ENCODE peak calls at places on chromosomes 11 and 22, in ten cellular contexts. I is IMR-90, Q is cardiac fibroblast, R is gastrocnemius medialis, W is Caco-2, B is GM13977, K is cardiac muscle cell, E is AG10803, A is endothelial cell, H is HL-60. G is an unnamed sample.

GRCh38 chr11:61834278-61835004 is 6.3 kb downstream of the FADS2 start:
- DNase-seq in K (peak; percentile 13), R (peak; percentile 49), A (peak; percentile 77), W (no peak), I (peak; percentile 47), H (peak; percentile 10), E (peak; percentile 58), Q (peak; percentile 96), B (peak; percentile 88), G (peak; percentile 69)

GRCh38 chr11:65207918-65208784 is 26.4 kb downstream of the CAPN1 start:
- DNase-seq in W (no peak), K (no peak), Q (no peak), H (no peak), E (no peak), B (no peak), I (no peak), R (no peak), A (no peak), G (no peak)

GRCh38 chr11:2270322-2271076 is at the start of gene ASCL2:
- DNase-seq in H (no peak), R (no peak), Q (peak; percentile 11), B (no peak), A (peak; percentile 4), E (no peak), K (no peak), I (no peak), W (peak; percentile 53), G (peak; percentile 56)

GRCh38 chr22:42299586-42300285 is 29.3 kb upstream of the TCF20 start:
- DNase-seq in I (no peak), B (peak; percentile 55), A (no peak), Q (no peak), W (peak; percentile 59), E (no peak), H (peak; percentile 86), K (peak; percentile 52), R (peak; percentile 19), G (peak; percentile 31)

GRCh38 chr11:123494195-123495050 is 64.4 kb downstream of the GRAMD1B start:
- DNase-seq in K (peak; percentile 39), W (no peak), H (no peak), Q (peak; percentile 11), B (no peak), A (no peak), I (peak; percentile 69), R (no peak), E (peak; percentile 50), G (no peak)

GRCh38 chr11:1012740-1013627 is 23.5 kb downstream of the MUC6 start:
- DNase-seq in R (no peak), K (no peak), I (no peak), E (no peak), B (no peak), Q (no peak), A (no peak), H (no peak), W (no peak), G (no peak)

GRCh38 chr11:120182357-120182756 is 28.5 kb upstream of the OAF start:
- DNase-seq in W (no peak), H (no peak), Q (no peak), A (no peak), R (no peak), K (no peak), B (no peak), I (no peak), E (no peak), G (no peak)

GRCh38 chr22:38125731-38126344 is 15.4 kb upstream of the BAIAP2L2 start:
- DNase-seq in E (no peak), Q (no peak), I (no peak), A (no peak), W (no peak), B (no peak), K (no peak), R (no peak), H (no peak), G (no peak)

GRCh38 chr11:24324211-24324610 is 172.6 kb upstream of the LUZP2 start:
- DNase-seq in A (no peak), H (no peak), W (no peak), B (no peak), E (no peak), Q (peak; percentile 15), R (no peak), I (peak; percentile 75), K (no peak), G (no peak)

GRCh38 chr11:133947298-133947905 is 9.4 kb downstream of the IGSF9B start:
- DNase-seq in I (peak; percentile 23), B (peak; percentile 77), K (peak; percentile 91), H (no peak), A (peak; percentile 81), R (no peak), E (peak; percentile 32), W (peak; percentile 67), Q (peak; percentile 44), G (peak; percentile 72)
- TF ChIP-seq CTCF in I (peak; percentile 44), B (no peak), K (peak; percentile 48), H (no peak), A (no peak), R (peak; percentile 20), E (peak; percentile 42), W (no peak), Q (peak; percentile 23), G (peak; percentile 46)

GRCh38 chr22:50456466-50457234 is 18.2 kb downstream of the SBF1 start:
- DNase-seq in W (peak; percentile 46), K (no peak), H (no peak), Q (no peak), A (no peak), I (no peak), B (peak; percentile 72), E (no peak), R (no peak), G (no peak)
- TF ChIP-seq CTCF in W (peak; percentile 49), K (peak; percentile 11), H (peak; percentile 16), Q (peak; percentile 9), A (no peak), I (peak; percentile 12), B (peak; percentile 43), E (peak; percentile 4), R (no peak), G (no peak)

GRCh38 chr22:18121436-18122253 is 11.0 kb downstream of the TUBA8 start:
- DNase-seq in W (no peak), I (no peak), K (no peak), Q (no peak), A (peak; percentile 15), B (no peak), R (peak; percentile 9), E (no peak), H (no peak), G (no peak)
- TF ChIP-seq CTCF in W (peak; percentile 52), I (no peak), K (peak; percentile 3), Q (peak; percentile 2), A (no peak), B (no peak), R (no peak), E (no peak), H (no peak), G (no peak)

GRCh38 chr11:4626207-4627105 is 10.8 kb upstream of the OR51D1 start:
- DNase-seq in H (peak; percentile 37), B (no peak), W (peak; percentile 83), R (no peak), I (peak; percentile 79), Q (peak; percentile 89), K (peak; percentile 89), A (peak; percentile 83), E (peak; percentile 48), G (peak; percentile 53)
- TF ChIP-seq CTCF in H (peak; percentile 55), B (peak; percentile 65), W (peak; percentile 73), R (peak; percentile 47), I (peak; percentile 82), Q (peak; percentile 63), K (peak; percentile 67), A (peak; percentile 96), E (peak; percentile 57), G (peak; percentile 75)

GRCh38 chr11:60347084-60347797 is 20.2 kb downstream of the MS4A6E start:
- DNase-seq in R (no peak), W (no peak), E (no peak), I (no peak), H (no peak), B (no peak), A (no peak), Q (no peak), K (no peak), G (no peak)

GRCh38 chr11:60345489-60345888 is 18.4 kb downstream of the MS4A6E start:
- DNase-seq in A (peak; percentile 34), B (no peak), W (peak; percentile 33), I (no peak), K (peak; percentile 57), H (no peak), E (no peak), Q (peak; percentile 4), R (no peak), G (no peak)

GRCh38 chr11:60344146-60344545 is 17.1 kb downstream of the MS4A6E start:
- DNase-seq in H (no peak), B (no peak), A (no peak), E (no peak), W (no peak), K (no peak), R (no peak), I (no peak), Q (no peak), G (no peak)

GRCh38 chr11:60349990-60350389 is 22.9 kb downstream of the MS4A6E start:
- DNase-seq in W (no peak), Q (no peak), B (no peak), A (no peak), E (no peak), H (no peak), I (no peak), K (no peak), R (no peak), G (no peak)

DNA sequence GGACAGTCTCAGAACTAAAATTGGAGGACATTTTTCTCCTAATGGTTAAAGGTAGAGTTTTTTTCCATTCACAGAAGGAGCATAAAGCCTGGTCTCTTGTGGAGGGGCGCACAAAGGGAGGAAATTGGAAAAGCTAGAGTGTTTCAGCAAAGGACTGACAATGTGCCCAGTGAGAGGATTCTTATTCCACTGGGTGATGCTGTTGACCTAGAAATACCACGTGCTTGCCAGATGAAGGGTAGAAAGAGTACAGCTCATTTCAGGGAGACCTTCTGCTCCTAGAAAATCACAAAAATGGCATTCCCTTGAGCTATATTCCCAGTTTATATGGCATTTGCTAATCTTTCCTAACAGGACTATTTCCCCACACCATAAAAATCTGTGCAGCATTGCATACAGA is 21.1 kb downstream of the MS4A6E start:
- DNase-seq in B (no peak), H (no peak), W (no peak), A (no peak), R (no peak), K (no peak), I (no peak), Q (no peak), E (no peak), G (no peak)
- TF ChIP-seq CTCF in B (peak; percentile 54), H (no peak), W (no peak), A (no peak), R (no peak), K (no peak), I (no peak), Q (no peak), E (no peak), G (no peak)

GRCh38 chr11:6606471-6607189 is 3.1 kb downstream of the ILK start:
- DNase-seq in E (peak; percentile 92), R (peak; percentile 85), K (peak; percentile 96), H (no peak), A (peak; percentile 87), B (peak; percentile 84), Q (peak; percentile 95), I (peak; percentile 95), W (peak; percentile 93), G (peak; percentile 98)
- TF ChIP-seq CTCF in E (no peak), R (no peak), K (no peak), H (no peak), A (no peak), B (no peak), Q (no peak), I (no peak), W (no peak), G (no peak)

GRCh38 chr11:125202977-125203376 is 38.4 kb downstream of the PKNOX2 start:
- DNase-seq in R (no peak), H (no peak), K (no peak), A (no peak), I (no peak), Q (no peak), B (no peak), W (no peak), E (no peak), G (no peak)
- TF ChIP-seq CTCF in R (no peak), H (no peak), K (no peak), A (no peak), I (no peak), Q (no peak), B (no peak), W (no peak), E (no peak), G (no peak)

G was measured in tibial artery.